ENCODE peak calls at places on chromosome 17, in six cellular contexts. S is stimulated activated naive CD8-positive, alpha-beta T cell treated with anti-CD3 and anti-CD28 coated beads, Interleukin-15, Interleukin-2, amounts not matched to agents 100 U/mL and 50 U/mL, for 24 hours; K is BJ; J is stimulated activated CD4-positive, alpha-beta T cell treated with anti-CD3 and anti-CD28 coated beads, Interleukin-15, amount 100 ng/mL, for 1 hour; Z is stromal cell of bone marrow; E is AG08395. U is an unnamed sample.
A peak's percentile ranks its signal among the peaks of the same experiment; 100 is the strongest.

GRCh38 chr17:68732301-68732749 is 131.2 kb upstream of the FAM20A start:
- DNase-seq in S (no peak), K (no peak), J (no peak), Z (no peak), E (no peak), U (no peak)

GRCh38 chr17:40557531-40558299 is 7.6 kb downstream of the CCR7 start:
- DNase-seq in S (no peak), K (no peak), J (no peak), Z (no peak), E (no peak), U (no peak)

GRCh38 chr17:57861000-57861736 is 11.3 kb upstream of the MRPS23 start:
- DNase-seq in S (peak; percentile 22), K (no peak), J (no peak), Z (no peak), E (no peak), U (no peak)

GRCh38 chr17:73798111-73798748 is 154.0 kb upstream of the SDK2 start:
- DNase-seq in S (no peak), K (peak; percentile 17), J (no peak), Z (peak; percentile 79), E (peak; percentile 94), U (peak; percentile 87)

GRCh38 chr17:48961516-48962233 is 6.7 kb downstream of the GIP start:
- DNase-seq in S (no peak), K (no peak), J (no peak), Z (peak; percentile 62), E (peak; percentile 78), U (peak; percentile 72)

GRCh38 chr17:1029196-1029911 is 32.4 kb downstream of the TIMM22 start:
- DNase-seq in S (no peak), K (no peak), J (no peak), Z (peak; percentile 65), E (peak; percentile 70), U (no peak)

GRCh38 chr17:2101448-2102257 is 46.8 kb downstream of the HIC1 start:
- DNase-seq in S (peak; percentile 43), K (no peak), J (peak; percentile 16), Z (no peak), E (no peak), U (peak; percentile 93)

GRCh38 chr17:70687421-70687820 is 518.1 kb downstream of the KCNJ2 start:
- DNase-seq in S (no peak), K (no peak), J (no peak), Z (no peak), E (no peak), U (no peak)

GRCh38 chr17:83101805-83102480 is 22.5 kb downstream of the METRNL start:
- DNase-seq in S (no peak), K (no peak), J (no peak), Z (no peak), E (peak; percentile 43), U (no peak)

GRCh38 chr17:36544049-36544319 is 735 bp upstream of the GGNBP2 start:
- DNase-seq in S (peak; percentile 32), K (peak; percentile 5), J (no peak), Z (peak; percentile 31), E (peak; percentile 41), U (no peak)

GRCh38 chr17:32971171-32971570 is 20.5 kb upstream of the SPACA3 start:
- DNase-seq in S (peak; percentile 12), K (no peak), J (no peak), Z (peak; percentile 16), E (no peak), U (no peak)

GRCh38 chr17:61150686-61151299 is 248.8 kb upstream of the TBX2 start:
- DNase-seq in S (no peak), K (no peak), J (no peak), Z (no peak), E (no peak), U (no peak)

GRCh38 chr17:21463204-21463661 is 87.1 kb downstream of the KCNJ12 start:
- DNase-seq in S (no peak), K (no peak), J (no peak), Z (no peak), E (no peak), U (no peak)

GRCh38 chr17:193841-194806 is 12.7 kb upstream of the DOC2B start:
- DNase-seq in S (no peak), K (no peak), J (no peak), Z (no peak), E (no peak), U (no peak)

U was measured in RWPE2.